ENCODE peak calls at places on chromosome 2, in six cellular contexts. Z is mesendoderm, W is H9, K is IMR-90, J is neuronal stem cell, N is mesenchymal stem cell. O is an unnamed sample.

GRCh38 chr2:123521868-123522267 is 503.2 kb upstream of the CNTNAP5 start:
- DNase-seq in Z (no peak), W (no peak), K (no peak), J (no peak), N (no peak), O (no peak)

GRCh38 chr2:174341995-174342571 is 7.3 kb downstream of the SP9 start:
- DNase-seq in Z (peak; percentile 26), W (no peak), K (no peak), J (peak; percentile 24), N (peak; percentile 3), O (no peak)

GRCh38 chr2:221608442-221608841 is 36.3 kb upstream of the EPHA4 start:
- DNase-seq in Z (no peak), W (no peak), K (no peak), J (no peak), N (no peak), O (no peak)

GRCh38 chr2:109046925-109047508 is 58.0 kb upstream of the EDAR start:
- DNase-seq in Z (no peak), W (no peak), K (no peak), J (no peak), N (peak; percentile 12), O (no peak)

GRCh38 chr2:200172944-200173481 is 133.5 kb upstream of the SPATS2L start:
- DNase-seq in Z (no peak), W (no peak), K (peak; percentile 43), J (no peak), N (no peak), O (no peak)

GRCh38 chr2:11398710-11399109 is 54.3 kb upstream of the ROCK2 start:
- DNase-seq in Z (peak; percentile 16), W (no peak), K (no peak), J (no peak), N (no peak), O (no peak)

GRCh38 chr2:204260162-204260877 is 285.0 kb upstream of the PARD3B start:
- DNase-seq in Z (peak; percentile 92), W (peak; percentile 76), K (peak; percentile 74), J (peak; percentile 85), N (peak; percentile 84), O (peak; percentile 83)

GRCh38 chr2:20682166-20682565 is 15.2 kb downstream of the GDF7 start:
- DNase-seq in Z (no peak), W (peak; percentile 49), K (peak; percentile 23), J (no peak), N (peak; percentile 50), O (no peak)

GRCh38 chr2:66929632-66930385 is 467.3 kb upstream of the ETAA1 start:
- DNase-seq in Z (no peak), W (no peak), K (peak; percentile 81), J (no peak), N (peak; percentile 61), O (no peak)

GRCh38 chr2:147925886-147926285 is 81.1 kb downstream of the ACVR2A start:
- DNase-seq in Z (no peak), W (no peak), K (peak; percentile 18), J (no peak), N (no peak), O (no peak)

GRCh38 chr2:3738454-3738853 is 35.1 kb downstream of the DCDC2C start:
- DNase-seq in Z (peak; percentile 72), W (peak; percentile 50), K (peak; percentile 54), J (no peak), N (peak; percentile 1), O (no peak)

GRCh38 chr2:7672027-7672684 is 754.9 kb downstream of the RNF144A start:
- DNase-seq in Z (peak; percentile 94), W (peak; percentile 91), K (peak; percentile 35), J (peak; percentile 48), N (peak; percentile 33), O (peak; percentile 86)

GRCh38 chr2:9422321-9423099 is 818 bp downstream of the ITGB1BP1 start:
- DNase-seq in Z (peak; percentile 64), W (peak; percentile 65), K (peak; percentile 33), J (peak; percentile 27), N (peak; percentile 60), O (no peak)

GRCh38 chr2:9420495-9420894 is 2.8 kb downstream of the ITGB1BP1 start:
- DNase-seq in Z (no peak), W (no peak), K (no peak), J (no peak), N (no peak), O (no peak)

GRCh38 chr2:9424447-9425164 is 1.2 kb downstream of the CPSF3 start:
- DNase-seq in Z (no peak), W (no peak), K (no peak), J (no peak), N (no peak), O (no peak)

GRCh38 chr2:9423100-9423921 is at the start of the genes CPSF3 and ITGB1BP1:
- DNase-seq in Z (peak; percentile 99), W (peak; percentile 98), K (peak; percentile 97), J (peak; percentile 99), N (peak; percentile 98), O (peak; percentile 97)

GRCh38 chr2:9423922-9424272 is 443 bp downstream of the CPSF3 start:
- DNase-seq in Z (no peak), W (no peak), K (peak; percentile 34), J (no peak), N (peak; percentile 63), O (no peak)
- H2BK5ac ChIP-seq in Z (peak overlapping the region; percentile 15), W (peak overlapping the region; percentile 60), K (peak overlapping the region; percentile 87), J (peak overlapping the region; percentile 43), N (no peak overlapping the region), O (peak overlapping the region; percentile 5)

GRCh38 chr2:189569295-189569925 is 11.2 kb downstream of the SLC40A1 start:
- DNase-seq in Z (no peak), W (no peak), K (peak; percentile 34), J (no peak), N (peak; percentile 53), O (no peak)
- H2BK5ac ChIP-seq in Z (no peak overlapping the region), W (no peak overlapping the region), K (no peak overlapping the region), J (no peak overlapping the region), N (no peak overlapping the region), O (no peak overlapping the region)

GRCh38 chr2:26577442-26578433 is 63.4 kb downstream of the CIB4 start:
- DNase-seq in Z (peak; percentile 75), W (peak; percentile 85), K (peak; percentile 49), J (peak; percentile 69), N (peak; percentile 57), O (peak; percentile 83)
- H2BK5ac ChIP-seq in Z (no peak overlapping the region), W (no peak overlapping the region), K (no peak overlapping the region), J (no peak overlapping the region), N (no peak overlapping the region), O (no peak overlapping the region)

GRCh38 chr2:36423172-36423571 is 67.6 kb downstream of the CRIM1 start:
- DNase-seq in Z (no peak), W (no peak), K (no peak), J (no peak), N (no peak), O (no peak)

GRCh38 chr2:36423619-36424120 is 68.1 kb downstream of the CRIM1 start:
- DNase-seq in Z (no peak), W (no peak), K (no peak), J (no peak), N (no peak), O (no peak)

GRCh38 chr2:36415623-36416022 is 60.0 kb downstream of the CRIM1 start:
- DNase-seq in Z (no peak), W (no peak), K (no peak), J (no peak), N (no peak), O (no peak)

GRCh38 chr2:36416370-36417165 is 61.0 kb downstream of the CRIM1 start:
- DNase-seq in Z (no peak), W (no peak), K (no peak), J (no peak), N (no peak), O (no peak)

GRCh38 chr2:36420569-36421164 is 65.1 kb downstream of the CRIM1 start:
- DNase-seq in Z (peak; percentile 42), W (no peak), K (no peak), J (no peak), N (no peak), O (peak; percentile 59)
- H2BK5ac ChIP-seq in Z (no peak overlapping the region), W (no peak overlapping the region), K (peak overlapping the region; percentile 60), J (no peak overlapping the region), N (no peak overlapping the region), O (no peak overlapping the region)

GRCh38 chr2:85472265-85472664 is 53.8 kb downstream of the SH2D6 start:
- DNase-seq in Z (no peak), W (no peak), K (no peak), J (no peak), N (no peak), O (no peak)

GRCh38 chr2:85476624-85477023 is 58.1 kb downstream of the SH2D6 start:
- DNase-seq in Z (no peak), W (no peak), K (no peak), J (no peak), N (no peak), O (no peak)

GRCh38 chr2:85470850-85471800 is 52.6 kb downstream of the SH2D6 start:
- DNase-seq in Z (no peak), W (no peak), K (peak; percentile 42), J (no peak), N (no peak), O (peak; percentile 5)

GRCh38 chr2:85477884-85478283 is 59.4 kb downstream of the SH2D6 start:
- DNase-seq in Z (no peak), W (no peak), K (no peak), J (no peak), N (no peak), O (no peak)

GRCh38 chr2:85475801-85476610 is 57.5 kb downstream of the SH2D6 start:
- DNase-seq in Z (no peak), W (no peak), K (no peak), J (no peak), N (no peak), O (no peak)
- H2BK5ac ChIP-seq in Z (no peak overlapping the region), W (no peak overlapping the region), K (no peak overlapping the region), J (no peak overlapping the region), N (no peak overlapping the region), O (no peak overlapping the region)

DNA sequence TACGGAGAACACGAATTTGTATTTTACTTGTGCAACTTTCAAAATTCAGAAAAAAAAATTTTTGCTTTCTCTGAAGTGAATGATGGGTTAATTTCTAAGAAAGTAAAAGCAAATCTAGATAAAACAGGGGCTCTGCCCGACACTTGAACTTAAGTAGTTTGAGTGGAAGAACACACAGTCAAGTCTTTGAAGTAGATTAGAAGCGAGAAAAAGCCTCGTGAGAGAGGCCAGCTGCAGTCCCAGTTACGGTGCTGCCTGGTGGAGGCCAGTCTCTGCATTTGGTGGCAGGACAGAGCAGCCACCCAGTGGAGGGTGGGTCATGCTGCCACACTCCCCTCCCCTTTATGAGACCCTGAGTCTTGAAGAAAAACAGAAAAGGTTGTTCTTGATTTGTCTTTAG is 81.7 kb downstream of the INPP5D start:
- DNase-seq in Z (no peak), W (no peak), K (no peak), J (no peak), N (no peak), O (no peak)
- H2BK5ac ChIP-seq in Z (no peak overlapping the region), W (no peak overlapping the region), K (no peak overlapping the region), J (no peak overlapping the region), N (no peak overlapping the region), O (no peak overlapping the region)

O was measured in trophoblast cell.